ENCODE peak calls at places on chromosome 10, in eight cellular contexts. H, A, I, D, Z, R, J and Q are unnamed samples.

GRCh38 chr10:12221323-12222298 is 25.6 kb downstream of the CDC123 start:
- DNase-seq in Z (no peak), H (no peak), A (peak; percentile 30), I (peak; percentile 29), D (no peak), J (peak; percentile 29), R (peak; percentile 25), Q (no peak)

GRCh38 chr10:99564361-99564760 is 31.6 kb downstream of the NKX2-3 start:
- DNase-seq in I (no peak), Z (no peak), A (no peak), H (no peak), R (no peak), D (no peak), J (no peak), Q (no peak)

GRCh38 chr10:36636285-36636839 is 489.0 kb upstream of the ANKRD30A start:
- DNase-seq in I (no peak), A (no peak), J (peak; percentile 62), R (no peak), H (no peak), Z (no peak), D (no peak), Q (no peak)

GRCh38 chr10:48547061-48547895 is 57.6 kb downstream of the ARHGAP22 start:
- DNase-seq in R (no peak), I (no peak), H (no peak), A (no peak), Z (no peak), J (no peak), D (no peak), Q (no peak)

GRCh38 chr10:48491422-48492139 is 113.3 kb downstream of the ARHGAP22 start:
- DNase-seq in I (no peak), A (no peak), D (no peak), R (no peak), H (no peak), Z (no peak), J (no peak), Q (no peak)

GRCh38 chr10:132253092-132253687 is 54.6 kb downstream of the STK32C start:
- DNase-seq in D (no peak), Z (no peak), I (no peak), R (peak; percentile 39), A (no peak), H (no peak), J (no peak), Q (no peak)

GRCh38 chr10:99709480-99710229 is 22.3 kb downstream of the COX15 start:
- DNase-seq in Z (no peak), D (no peak), H (peak; percentile 21), I (no peak), A (peak; percentile 73), R (peak; percentile 44), J (no peak), Q (no peak)

GRCh38 chr10:77279207-77279606 is 358.4 kb downstream of the KCNMA1 start:
- DNase-seq in J (no peak), I (no peak), D (no peak), H (no peak), Z (no peak), R (no peak), A (peak; percentile 61), Q (no peak)

GRCh38 chr10:24822557-24822956 is 98.9 kb upstream of the ARHGAP21 start:
- DNase-seq in D (no peak), I (no peak), J (no peak), H (no peak), R (no peak), A (peak; percentile 19), Z (no peak), Q (no peak)

GRCh38 chr10:12844796-12845524 is 156.6 kb downstream of the CCDC3 start:
- DNase-seq in H (no peak), Z (peak; percentile 82), J (peak; percentile 71), D (peak; percentile 11), R (no peak), A (peak; percentile 63), I (peak; percentile 8), Q (no peak)

GRCh38 chr10:43188702-43189101 is 50.5 kb downstream of the CSGALNACT2 start:
- DNase-seq in A (peak; percentile 73), J (no peak), I (no peak), R (no peak), Z (no peak), H (no peak), D (no peak), Q (no peak)

GRCh38 chr10:29669149-29669548 is 34.4 kb upstream of the SVIL start:
- DNase-seq in H (no peak), R (no peak), I (no peak), Z (no peak), A (no peak), J (peak; percentile 33), D (no peak), Q (no peak)

GRCh38 chr10:79024296-79024695 is 44.5 kb upstream of the ZMIZ1 start:
- DNase-seq in H (no peak), A (no peak), J (no peak), I (no peak), D (no peak), Z (no peak), R (no peak), Q (no peak)

GRCh38 chr10:50358925-50359687 is 107.8 kb upstream of the ASAH2 start:
- DNase-seq in A (no peak), J (no peak), D (no peak), I (no peak), Z (no peak), H (no peak), R (no peak), Q (no peak)

GRCh38 chr10:6069101-6069931 is 7.1 kb upstream of the IL2RA start:
- DNase-seq in J (no peak), I (no peak), D (no peak), R (no peak), A (no peak), H (no peak), Z (no peak), Q (peak; percentile 92)

GRCh38 chr10:31776159-31776558 is 152.5 kb downstream of the ARHGAP12 start:
- DNase-seq in A (no peak), I (no peak), J (no peak), Z (no peak), H (no peak), D (no peak), R (no peak), Q (no peak)

GRCh38 chr10:509361-510102 is 179.9 kb downstream of the DIP2C start:
- DNase-seq in I (no peak), H (no peak), A (no peak), Z (no peak), D (no peak), J (no peak), R (no peak), Q (no peak)

GRCh38 chr10:114709966-114710365 is 51.9 kb upstream of the ABLIM1 start:
- DNase-seq in H (no peak), A (peak; percentile 67), I (no peak), D (no peak), J (peak; percentile 35), R (no peak), Z (no peak), Q (no peak)
- TF ChIP-seq EZH2phosphoT487 in H (no peak), A (no peak), I (no peak), D (no peak), J (no peak), R (no peak), Z (no peak), Q (no peak)

DNA sequence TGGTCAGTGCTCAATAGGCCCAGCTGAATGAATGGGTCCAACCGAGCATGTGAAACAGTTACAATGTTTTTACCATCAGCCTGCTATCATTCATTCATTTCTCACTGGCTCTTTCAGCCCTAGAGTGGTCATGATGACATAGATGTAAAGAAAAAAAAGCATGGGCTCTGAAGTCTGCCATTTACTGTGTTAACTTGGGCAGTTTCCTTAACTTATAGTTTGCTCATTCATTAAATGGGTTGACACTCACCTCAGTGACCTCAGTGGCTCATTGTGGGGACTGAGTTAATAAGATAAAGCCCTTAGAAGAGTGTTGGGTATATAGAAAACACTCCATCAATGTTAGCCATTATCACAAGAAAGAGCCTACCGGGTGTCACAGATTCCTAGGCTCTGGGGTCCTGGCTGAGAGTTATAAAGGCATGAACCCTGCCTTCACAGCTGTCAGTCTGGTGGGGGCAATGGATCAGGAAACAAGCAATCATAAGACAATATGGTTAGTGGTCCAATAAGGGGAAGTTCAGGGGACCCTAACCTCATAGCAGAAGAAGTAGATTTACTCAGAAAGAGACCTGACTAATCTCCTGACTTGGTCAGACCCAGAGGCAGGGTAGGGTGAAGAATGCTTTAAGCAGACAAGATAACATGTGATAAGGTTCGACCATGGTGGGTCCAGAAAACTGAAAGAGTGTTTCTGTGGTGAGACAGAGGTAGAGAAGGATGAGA is 29.7 kb upstream of the GPAM start:
- DNase-seq in J (no peak), I (no peak), R (no peak), H (no peak), A (no peak), Z (no peak), D (no peak), Q (no peak)
- H3K4me3 ChIP-seq in J (no peak overlapping the region), I (no peak overlapping the region), R (no peak overlapping the region), H (no peak overlapping the region), A (no peak overlapping the region), Z (no peak overlapping the region), D (peak overlapping the region; percentile 34), Q (no peak overlapping the region)

DNA sequence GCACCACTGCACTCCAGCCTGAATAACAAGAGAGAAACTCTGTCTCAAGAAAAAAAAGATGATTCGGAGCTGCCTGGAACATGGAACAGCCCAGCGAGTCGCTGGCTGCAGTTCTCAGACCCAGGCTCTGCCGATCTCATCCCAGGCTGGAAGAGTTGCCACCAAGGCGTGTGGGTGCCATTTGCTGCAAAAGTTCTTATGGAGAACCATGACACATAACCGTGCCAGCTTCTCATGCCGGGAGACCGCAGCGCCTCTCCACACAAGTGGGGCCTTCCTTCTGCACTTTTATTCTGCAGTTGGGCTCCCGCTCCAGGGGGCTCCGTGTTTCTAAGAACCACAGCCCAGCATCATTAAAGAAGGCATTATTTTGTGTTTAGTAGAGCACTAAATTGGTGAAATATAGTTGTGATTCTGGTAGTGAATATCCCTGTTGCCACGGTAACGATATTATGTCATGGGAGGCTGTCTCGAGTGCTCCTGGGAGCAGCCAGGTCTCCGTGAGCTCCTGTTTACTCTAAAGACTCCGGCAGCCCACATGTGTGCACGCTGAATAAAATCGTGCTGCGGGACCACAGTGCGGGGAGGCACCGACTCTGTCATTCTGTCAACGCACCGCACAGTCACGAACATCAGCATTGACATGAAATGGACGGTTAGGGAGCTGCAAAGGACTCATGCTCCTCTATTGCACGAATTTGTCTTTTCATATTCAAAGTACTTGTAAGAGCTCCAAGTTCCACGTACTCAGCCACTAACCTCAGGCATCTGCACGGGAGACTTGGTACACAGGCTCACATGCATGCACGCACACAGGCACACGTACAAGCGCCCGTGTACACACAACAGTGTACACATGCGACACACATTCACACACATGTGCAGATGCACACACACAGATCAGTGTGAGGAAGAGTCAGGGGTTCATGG is 68.8 kb upstream of the PITRM1 start:
- DNase-seq in I (no peak), J (no peak), A (no peak), H (no peak), R (no peak), Z (no peak), D (no peak), Q (no peak)
- H3K4me2 ChIP-seq in I (no peak overlapping the region), J (no peak overlapping the region), A (no peak overlapping the region), H (no peak overlapping the region), R (no peak overlapping the region), Z (no peak overlapping the region), D (no peak overlapping the region), Q (no peak overlapping the region)

GRCh38 chr10:72008096-72008933 is 44.1 kb downstream of the CHST3 start:
- DNase-seq in Z (no peak), J (no peak), D (peak; percentile 51), A (no peak), R (no peak), I (no peak), H (no peak), Q (no peak)
- TF ChIP-seq EZH2phosphoT487 in Z (no peak), J (no peak), D (no peak), A (no peak), R (no peak), I (no peak), H (no peak), Q (no peak)

GRCh38 chr10:80452688-80453391 is 1.3 kb upstream of the TSPAN14 start:
- DNase-seq in A (no peak), R (no peak), H (no peak), Z (no peak), J (no peak), D (no peak), I (no peak), Q (no peak)
- H3K4me3 ChIP-seq in A (no peak overlapping the region), R (peak overlapping the region; percentile 78), H (peak overlapping the region; percentile 66), Z (peak overlapping the region; percentile 34), J (no peak overlapping the region), D (peak overlapping the region; percentile 49), I (peak overlapping the region; percentile 64), Q (peak overlapping the region; percentile 66)